ENCODE peak calls at places on chromosomes 3 and 15, in ten cellular contexts. E is sigmoid colon, Z is K562, C is spleen, A is breast epithelium, F is esophagus muscularis mucosa, I is prostate gland, W is HCT116, Y is transverse colon, M is GM23338. D is an unnamed sample. For H3K36me3, the result is how much of the 10 kb centered on the place peaks cover.

GRCh38 chr3:139202226-139202958 is 141.4 kb upstream of the MRPS22 start:
- DNase-seq in E (no peak), Z (peak), C (no peak), A (no peak), F (peak), I (no peak), W (peak), Y (peak), M (peak), D (no peak)

GRCh38 chr15:80266113-80266512 is 14.1 kb upstream of the CTXND1 start:
- DNase-seq in E (no peak), Z (no peak), C (no peak), A (no peak), F (no peak), I (no peak), W (no peak), Y (no peak), M (no peak), D (no peak)

GRCh38 chr3:141764041-141764440 is 833 bp downstream of the GRK7 start:
- DNase-seq in E (no peak), Z (no peak), C (no peak), A (no peak), F (no peak), I (no peak), W (no peak), Y (no peak), M (no peak), D (no peak)

GRCh38 chr3:177615015-177615414 is 417.7 kb upstream of the TBL1XR1 start:
- DNase-seq in E (peak), Z (peak), C (no peak), A (peak), F (peak), I (peak), W (no peak), Y (peak), M (no peak), D (no peak)

GRCh38 chr3:20105513-20106280 is 65.5 kb downstream of the KAT2B start:
- DNase-seq in E (no peak), Z (no peak), C (no peak), A (no peak), F (no peak), I (no peak), W (no peak), Y (no peak), M (no peak), D (no peak)

GRCh38 chr3:38031022-38031994 is 1.9 kb upstream of the PLCD1 start:
- DNase-seq in E (peak), Z (no peak), C (no peak), A (peak), F (no peak), I (peak), W (peak), Y (peak), M (no peak), D (no peak)

GRCh38 chr15:63385911-63386531 is 4.4 kb upstream of the CA12 start:
- DNase-seq in E (no peak), Z (no peak), C (no peak), A (no peak), F (no peak), I (no peak), W (no peak), Y (no peak), M (no peak), D (no peak)

GRCh38 chr15:63369296-63369695 is 12.3 kb downstream of the CA12 start:
- DNase-seq in E (peak), Z (no peak), C (peak), A (no peak), F (no peak), I (no peak), W (no peak), Y (no peak), M (peak), D (no peak)

GRCh38 chr3:13069495-13069894 is 3.7 kb downstream of the IQSEC1 start:
- DNase-seq in E (no peak), Z (no peak), C (no peak), A (no peak), F (no peak), I (no peak), W (no peak), Y (peak), M (no peak), D (no peak)

GRCh38 chr3:55128201-55128870 is 200.5 kb upstream of the LRTM1 start:
- DNase-seq in E (no peak), Z (no peak), C (no peak), A (no peak), F (no peak), I (no peak), W (no peak), Y (no peak), M (peak), D (peak)

GRCh38 chr15:81385110-81386076 is 11.4 kb upstream of the TMC3 start:
- DNase-seq in E (no peak), Z (no peak), C (no peak), A (no peak), F (no peak), I (no peak), W (no peak), Y (peak), M (no peak), D (no peak)

GRCh38 chr3:46538803-46539442 is 27.2 kb downstream of the LRRC2 start:
- DNase-seq in E (peak), Z (no peak), C (peak), A (no peak), F (peak), I (no peak), W (no peak), Y (peak), M (no peak), D (peak)

GRCh38 chr3:126480864-126481263 is 5.2 kb upstream of the ZXDC start:
- DNase-seq in E (no peak), Z (no peak), C (peak), A (no peak), F (no peak), I (no peak), W (no peak), Y (no peak), M (no peak), D (no peak)

GRCh38 chr3:85167576-85167975 is 208.8 kb downstream of the CADM2 start:
- DNase-seq in E (no peak), Z (no peak), C (no peak), A (no peak), F (no peak), I (no peak), W (no peak), Y (no peak), M (no peak), D (no peak)

GRCh38 chr3:123194552-123194951 is 7.2 kb upstream of the SEC22A start:
- DNase-seq in E (no peak), Z (peak), C (no peak), A (no peak), F (no peak), I (no peak), W (peak), Y (peak), M (peak), D (no peak)

DNA sequence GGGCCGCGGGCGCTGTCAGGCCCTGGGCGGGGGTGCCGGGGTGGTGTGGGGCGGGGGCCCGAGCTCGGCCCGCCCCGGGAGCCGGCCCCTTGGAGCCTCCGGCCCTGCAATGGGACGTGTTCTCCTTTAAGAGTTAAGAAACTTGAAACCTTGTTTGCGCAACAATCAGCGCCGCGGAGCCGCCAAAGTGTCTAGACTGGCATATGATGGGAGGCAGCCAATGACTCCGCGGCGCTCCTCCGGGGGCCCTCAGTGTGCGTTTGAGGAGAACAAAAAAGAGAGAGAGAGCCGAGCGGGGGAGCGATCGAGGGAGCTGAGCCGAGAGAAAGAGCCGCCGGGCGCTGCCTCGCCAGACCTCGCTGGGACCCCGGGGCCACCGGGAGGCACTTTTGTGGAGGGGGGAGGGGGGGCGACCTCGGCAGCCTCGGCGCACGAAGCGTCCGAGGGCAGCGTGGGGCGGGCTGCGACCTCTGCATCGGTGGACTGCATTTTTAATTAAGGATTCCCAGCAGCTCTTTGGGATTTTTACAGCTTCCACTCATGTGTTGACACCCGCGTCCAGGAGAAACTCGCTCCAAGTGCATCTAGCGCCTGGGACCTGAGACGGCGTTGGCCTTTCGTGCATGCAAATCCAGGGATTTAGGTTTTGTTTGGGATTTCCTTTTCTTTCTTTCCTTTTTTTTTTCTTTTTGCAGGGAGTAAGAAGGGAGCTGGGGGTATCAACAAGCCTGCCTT is at the start of gene SMAD6:
- DNase-seq in E (peak), Z (peak), C (peak), A (peak), F (peak), I (peak), W (peak), Y (peak), M (peak), D (peak)
- TF ChIP-seq POLR2AphosphoS5 in E (peak), Z (no peak), C (peak), A (peak), F (peak), I (peak), W (peak), Y (peak), M (peak), D (peak)

GRCh38 chr15:51096976-51097375 is 2.3 kb upstream of the TNFAIP8L3 start:
- DNase-seq in E (no peak), Z (no peak), C (no peak), A (no peak), F (no peak), I (no peak), W (no peak), Y (no peak), M (no peak), D (no peak)

GRCh38 chr15:51097553-51098330 is 3.0 kb upstream of the TNFAIP8L3 start:
- DNase-seq in E (no peak), Z (no peak), C (no peak), A (no peak), F (peak), I (no peak), W (no peak), Y (no peak), M (no peak), D (no peak)

GRCh38 chr15:51093865-51094605 is 671 bp downstream of the TNFAIP8L3 start:
- DNase-seq in E (peak), Z (no peak), C (peak), A (no peak), F (no peak), I (no peak), W (no peak), Y (peak), M (peak), D (no peak)

GRCh38 chr15:51094606-51095569 is at the start of gene TNFAIP8L3:
- DNase-seq in E (no peak), Z (no peak), C (peak), A (no peak), F (peak), I (no peak), W (no peak), Y (peak), M (peak), D (no peak)

GRCh38 chr15:51095681-51096331 is 1.1 kb upstream of the TNFAIP8L3 start:
- DNase-seq in E (no peak), Z (no peak), C (no peak), A (no peak), F (no peak), I (no peak), W (no peak), Y (no peak), M (no peak), D (no peak)
- H3K4me3 ChIP-seq in E (no peak), Z (no peak), C (no peak), A (peak), F (peak), I (no peak), W (no peak), Y (no peak), M (peak), D (no peak)

DNA sequence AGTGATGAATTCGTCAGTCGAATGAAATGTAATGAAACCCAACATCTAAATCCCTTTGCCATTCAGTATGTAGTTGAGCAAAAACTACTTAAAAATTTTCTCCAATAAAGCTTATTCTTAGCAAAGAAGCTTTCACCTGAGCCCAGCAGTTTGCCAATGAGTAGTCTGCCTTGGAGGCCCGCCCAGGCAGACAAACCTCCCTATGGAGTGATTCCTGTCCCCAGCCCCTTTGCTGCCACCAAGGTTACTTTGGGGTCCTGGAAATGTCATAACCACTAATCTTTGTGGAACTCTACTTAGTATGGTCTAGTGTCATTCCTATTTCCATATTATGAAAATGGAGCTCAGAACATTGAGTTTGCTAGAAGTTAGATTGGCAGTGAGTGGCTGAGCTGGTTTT is 12.1 kb downstream of the UBAP1L start:
- DNase-seq in E (no peak), Z (no peak), C (no peak), A (no peak), F (no peak), I (no peak), W (no peak), Y (no peak), M (no peak), D (no peak)
- H3K36me3 ChIP-seq in E (under half), Z (under half), C (under half), A (under half), F (half or more), I (under half), W (under half), Y (under half), M (under half), D (under half)

DNA sequence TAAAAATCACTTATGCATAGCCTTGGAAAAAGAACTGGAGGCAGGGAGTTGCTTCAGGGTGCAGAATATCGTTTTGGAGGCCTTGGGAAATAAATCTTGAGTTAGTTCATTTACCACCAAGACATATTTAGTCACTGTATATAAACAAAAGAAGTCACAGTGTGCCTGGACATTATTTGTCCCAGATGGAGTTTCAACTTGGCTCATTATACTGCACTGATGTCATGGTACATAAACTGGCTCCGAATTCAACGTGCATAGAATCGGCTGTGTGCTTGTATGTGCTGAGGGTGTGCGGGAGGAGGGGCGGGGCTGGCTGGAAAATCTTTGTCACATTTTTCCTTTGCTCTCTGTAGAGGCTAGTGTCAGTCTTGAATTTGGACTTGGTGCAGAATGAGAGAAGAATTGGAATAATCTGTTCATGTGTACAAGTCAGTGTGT is 86.6 kb downstream of the FNDC3B start:
- DNase-seq in E (peak), Z (no peak), C (no peak), A (no peak), F (no peak), I (peak), W (no peak), Y (peak), M (no peak), D (no peak)
- TF ChIP-seq POLR2AphosphoS5 in E (peak), Z (no peak), C (no peak), A (peak), F (peak), I (peak), W (no peak), Y (peak), M (no peak), D (no peak)

GRCh38 chr15:90884719-90885431 is 571 bp downstream of the FES start:
- DNase-seq in E (no peak), Z (no peak), C (peak), A (no peak), F (no peak), I (no peak), W (no peak), Y (no peak), M (no peak), D (no peak)

GRCh38 chr15:90885432-90886290 is 1.4 kb downstream of the FES start:
- DNase-seq in E (peak), Z (peak), C (peak), A (peak), F (peak), I (peak), W (no peak), Y (peak), M (peak), D (no peak)

GRCh38 chr15:90883971-90884718 is at the start of gene FES:
- DNase-seq in E (peak), Z (no peak), C (peak), A (peak), F (no peak), I (no peak), W (no peak), Y (peak), M (peak), D (no peak)

GRCh38 chr15:90887037-90887481 is 2.8 kb downstream of the FES start:
- DNase-seq in E (peak), Z (no peak), C (peak), A (no peak), F (no peak), I (no peak), W (no peak), Y (no peak), M (no peak), D (no peak)

DNA sequence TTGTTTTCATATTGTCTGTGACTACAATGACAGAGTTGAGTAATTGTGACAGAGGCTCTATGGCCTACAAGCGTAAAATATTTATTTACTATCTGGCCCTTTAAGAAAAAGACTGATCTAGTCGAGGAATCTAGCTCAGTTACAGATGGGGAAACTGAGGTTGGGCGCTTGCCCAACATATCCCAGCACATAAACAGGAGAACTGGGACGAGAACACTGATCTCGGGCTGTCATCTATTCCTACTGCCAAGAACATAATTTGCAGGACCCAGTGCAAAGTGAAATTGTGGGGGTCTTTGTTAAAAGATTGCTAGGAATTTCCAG is 1.9 kb downstream of the FES start:
- DNase-seq in E (no peak), Z (no peak), C (no peak), A (no peak), F (no peak), I (no peak), W (no peak), Y (no peak), M (no peak), D (no peak)
- H3K4me3 ChIP-seq in E (no peak), Z (no peak), C (peak), A (peak), F (no peak), I (no peak), W (no peak), Y (no peak), M (no peak), D (no peak)

DNA sequence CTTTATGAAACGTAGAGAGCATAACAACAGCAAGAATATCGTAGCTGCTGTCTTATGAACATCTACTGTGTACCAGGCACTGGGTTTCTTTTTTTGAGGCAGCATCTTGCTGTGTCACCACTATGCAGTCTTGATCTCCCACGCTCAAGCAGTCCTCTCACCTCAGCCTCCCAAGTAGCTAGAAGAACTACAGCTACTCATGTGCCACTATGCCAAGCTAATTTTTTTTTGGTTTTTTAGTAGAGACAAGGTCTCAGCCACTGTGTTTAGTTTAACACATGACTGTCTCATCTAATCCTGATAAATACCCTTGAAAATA is 129.9 kb downstream of the VGLL4 start:
- DNase-seq in E (no peak), Z (no peak), C (no peak), A (no peak), F (no peak), I (no peak), W (no peak), Y (no peak), M (no peak), D (no peak)
- H3K36me3 ChIP-seq in E (under half), Z (under half), C (under half), A (under half), F (under half), I (under half), W (under half), Y (under half), M (under half), D (under half)

DNA sequence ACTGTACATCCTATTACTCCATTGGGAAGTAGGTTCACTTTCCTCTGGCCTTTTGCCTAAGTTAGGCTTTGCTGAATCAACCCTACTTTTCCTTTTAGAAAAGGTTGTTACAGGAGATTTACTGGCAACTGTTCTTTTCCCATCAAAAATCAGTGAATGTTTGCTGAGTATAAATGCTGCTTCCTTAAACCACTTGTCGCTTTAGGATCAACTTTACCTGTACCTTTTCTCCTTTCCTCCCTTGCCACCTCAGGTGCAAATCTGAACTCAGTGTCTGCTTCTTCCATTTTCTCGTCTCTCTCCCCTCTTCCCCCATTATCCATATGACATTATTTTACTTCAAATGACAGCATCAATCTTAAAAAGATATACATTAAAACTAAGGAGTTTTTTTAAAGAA is 69.5 kb upstream of the GOLGA6B start:
- DNase-seq in E (no peak), Z (no peak), C (no peak), A (no peak), F (no peak), I (no peak), W (no peak), Y (no peak), M (no peak), D (no peak)
- TF ChIP-seq POLR2AphosphoS5 in E (no peak), Z (no peak), C (no peak), A (no peak), F (no peak), I (no peak), W (no peak), Y (no peak), M (no peak), D (no peak)

GRCh38 chr3:70822777-70823176 is 510.3 kb upstream of the MDFIC2 start:
- DNase-seq in E (no peak), Z (no peak), C (no peak), A (no peak), F (no peak), I (no peak), W (no peak), Y (no peak), M (no peak), D (peak)
- H3K4me3 ChIP-seq in E (no peak), Z (no peak), C (no peak), A (no peak), F (no peak), I (no peak), W (no peak), Y (no peak), M (no peak), D (peak)

GRCh38 chr15:42163291-42163690 is 6.9 kb upstream of the PLA2G4F start:
- DNase-seq in E (no peak), Z (no peak), C (no peak), A (no peak), F (no peak), I (no peak), W (no peak), Y (no peak), M (no peak), D (no peak)
- H3K36me3 ChIP-seq in E (half or more), Z (half or more), C (under half), A (under half), F (half or more), I (under half), W (half or more), Y (under half), M (under half), D (half or more)

D was measured in SK-N-MC.